ENCODE peak calls at places on chromosomes 3 and 15, in ten cellular contexts. V, A, G, R, E, B, Y, S, D and I are unnamed samples.
A peak's percentile ranks its signal among the peaks of the same experiment; 100 is the strongest.

GRCh38 chr3:9878700-9879099 is 1.4 kb downstream of the CIDEC start:
- DNase-seq in R (no peak), G (no peak), Y (no peak), A (peak; percentile 53), D (no peak), B (no peak), E (no peak), V (no peak), S (no peak), I (no peak)

GRCh38 chr3:112377418-112378071 is 44.6 kb downstream of the CD200 start:
- DNase-seq in V (no peak), Y (no peak), S (no peak), D (peak; percentile 82), G (no peak), B (no peak), R (no peak), A (no peak), E (no peak), I (no peak)

GRCh38 chr3:100089802-100090668 is 24.3 kb downstream of the FILIP1L start:
- DNase-seq in D (peak; percentile 72), V (peak; percentile 16), Y (peak; percentile 70), B (peak; percentile 16), A (no peak), R (no peak), G (peak; percentile 57), E (no peak), S (peak; percentile 43), I (no peak)

GRCh38 chr3:59968510-59968909 is 918.7 kb upstream of the CFAP20DC start:
- DNase-seq in G (no peak), A (no peak), E (no peak), V (no peak), S (no peak), D (no peak), B (no peak), Y (no peak), R (no peak), I (no peak)

GRCh38 chr3:195714380-195715011 is 6.3 kb upstream of the MUC20 start:
- DNase-seq in A (no peak), Y (no peak), D (no peak), E (no peak), V (no peak), B (no peak), S (no peak), R (no peak), G (no peak), I (no peak)

GRCh38 chr3:139916271-139916670 is 18.7 kb upstream of the CLSTN2 start:
- DNase-seq in Y (no peak), V (no peak), B (no peak), G (no peak), R (no peak), E (no peak), D (no peak), A (no peak), S (no peak), I (no peak)

GRCh38 chr15:35669021-35669420 is 123.1 kb upstream of the DPH6 start:
- DNase-seq in Y (no peak), E (no peak), A (no peak), V (no peak), S (no peak), D (no peak), G (no peak), B (no peak), R (no peak), I (no peak)

GRCh38 chr3:86788371-86788770 is 202.6 kb downstream of the VGLL3 start:
- DNase-seq in S (no peak), G (no peak), B (no peak), V (no peak), E (no peak), R (no peak), A (no peak), Y (no peak), D (no peak), I (no peak)

GRCh38 chr15:93212578-93212977 is 123.6 kb upstream of the RGMA start:
- DNase-seq in A (no peak), V (no peak), B (no peak), E (no peak), R (no peak), Y (no peak), S (no peak), D (no peak), G (no peak), I (no peak)

GRCh38 chr3:191792580-191792979 is 331.6 kb downstream of the PYDC2 start:
- DNase-seq in S (no peak), E (no peak), V (no peak), A (no peak), R (no peak), D (no peak), Y (no peak), B (no peak), G (no peak), I (no peak)

GRCh38 chr3:143771939-143772338 is 76.3 kb downstream of the SLC9A9 start:
- DNase-seq in A (no peak), R (no peak), V (no peak), G (no peak), B (no peak), E (no peak), S (no peak), Y (no peak), D (no peak), I (no peak)

GRCh38 chr3:140931016-140931454 is 10.6 kb upstream of the SLC25A36 start:
- DNase-seq in B (no peak), E (no peak), S (no peak), Y (no peak), R (no peak), G (no peak), D (no peak), V (no peak), A (no peak), I (no peak)

GRCh38 chr15:49832421-49832980 is 211.7 kb downstream of the DTWD1 start:
- DNase-seq in S (peak; percentile 13), E (no peak), Y (no peak), R (no peak), A (peak; percentile 68), G (no peak), V (no peak), B (no peak), D (no peak), I (no peak)

GRCh38 chr3:23183731-23184130 is 19.4 kb upstream of the UBE2E2 start:
- DNase-seq in V (no peak), E (no peak), D (peak; percentile 69), A (peak; percentile 58), B (peak; percentile 54), G (no peak), Y (no peak), R (no peak), S (peak; percentile 64), I (no peak)

GRCh38 chr15:32030795-32031194 is 480 bp downstream of the CHRNA7 start:
- DNase-seq in B (no peak), E (no peak), G (no peak), V (no peak), Y (no peak), R (no peak), D (no peak), A (peak; percentile 13), S (peak; percentile 3), I (no peak)

GRCh38 chr3:67947808-67948508 is 293.5 kb upstream of the SUCLG2 start:
- DNase-seq in E (no peak), Y (no peak), B (no peak), R (peak; percentile 17), G (peak; percentile 76), V (no peak), A (no peak), S (peak; percentile 35), D (no peak), I (peak; percentile 71)

GRCh38 chr15:43872416-43873020 is 45.7 kb downstream of the WDR76 start:
- DNase-seq in R (no peak), B (peak; percentile 45), V (peak; percentile 41), S (peak; percentile 50), D (peak; percentile 89), E (no peak), A (peak; percentile 33), G (peak; percentile 28), Y (peak; percentile 33), I (no peak)

GRCh38 chr3:139758654-139759291 is 81.0 kb upstream of the NMNAT3 start:
- DNase-seq in R (no peak), E (no peak), S (peak; percentile 75), V (no peak), G (no peak), A (no peak), Y (no peak), D (peak; percentile 51), B (no peak), I (no peak)

GRCh38 chr3:126083511-126083912 is 412 bp downstream of the SLC41A3 start:
- DNase-seq in G (peak; percentile 68), V (peak; percentile 76), B (no peak), A (peak; percentile 56), Y (no peak), D (peak; percentile 14), E (peak; percentile 12), S (peak; percentile 32), R (peak; percentile 46), I (peak; percentile 91)

GRCh38 chr3:65402597-65402996 is 636.1 kb downstream of the MAGI1 start:
- DNase-seq in Y (peak; percentile 42), S (peak; percentile 88), B (no peak), E (no peak), V (no peak), A (peak; percentile 18), D (peak; percentile 69), R (no peak), G (no peak), I (no peak)

GRCh38 chr3:128217702-128218475 is 64.6 kb downstream of the EEFSEC start:
- DNase-seq in R (no peak), A (peak; percentile 77), G (peak; percentile 4), E (no peak), S (no peak), Y (no peak), V (peak; percentile 37), D (peak; percentile 61), B (no peak), I (no peak)

GRCh38 chr15:67196672-67197363 is 57.6 kb downstream of the AAGAB start:
- DNase-seq in G (no peak), D (peak; percentile 88), E (no peak), Y (no peak), R (no peak), B (no peak), A (peak; percentile 13), S (peak; percentile 42), V (no peak), I (no peak)

GRCh38 chr3:158991146-158991705 is 189.4 kb downstream of the MFSD1 start:
- DNase-seq in S (no peak), B (no peak), D (no peak), A (peak; percentile 16), V (no peak), E (no peak), R (no peak), G (no peak), Y (no peak), I (no peak)

GRCh38 chr3:144028798-144029411 is 57.3 kb downstream of the DIPK2A start:
- DNase-seq in V (peak; percentile 37), D (no peak), Y (peak; percentile 94), S (no peak), E (no peak), A (no peak), G (no peak), R (no peak), B (no peak), I (no peak)

GRCh38 chr15:52803543-52804306 is 13.6 kb upstream of the ONECUT1 start:
- DNase-seq in V (no peak), E (no peak), A (peak; percentile 8), Y (no peak), G (no peak), S (no peak), R (no peak), B (no peak), D (no peak), I (no peak)